ENCODE peak calls at places on chromosomes 1 and 21, in six cellular contexts. I, N, S, E, U and K are unnamed samples.

GRCh38 chr21:26964379-26964778 is 2.5 kb downstream of the ADAMTS5 start:
- DNase-seq in I (no peak), N (peak; percentile 56), E (peak; percentile 90), S (peak; percentile 28), U (no peak), K (peak; percentile 92)

GRCh38 chr21:45457832-45458172 is 52.8 kb downstream of the COL18A1 start:
- DNase-seq in N (no peak), E (no peak), S (no peak), I (no peak), U (no peak), K (peak; percentile 42)

GRCh38 chr1:201970334-201971159 is 11.9 kb upstream of the RNPEP start:
- DNase-seq in S (no peak), E (no peak), U (no peak), N (no peak), I (no peak), K (no peak)

GRCh38 chr21:34922487-34922886 is 126.6 kb downstream of the RUNX1 start:
- DNase-seq in E (no peak), I (no peak), S (no peak), N (no peak), U (no peak), K (no peak)

GRCh38 chr21:32817206-32817605 is 45.7 kb upstream of the PAXBP1 start:
- DNase-seq in U (no peak), S (no peak), E (no peak), N (no peak), I (no peak), K (no peak)

GRCh38 chr1:79708646-79709237 is 702.2 kb upstream of the ADGRL4 start:
- DNase-seq in N (no peak), U (no peak), S (no peak), I (no peak), E (no peak), K (no peak)

GRCh38 chr1:198238121-198238520 is 81.3 kb downstream of the NEK7 start:
- DNase-seq in N (no peak), S (no peak), I (peak; percentile 5), E (no peak), U (peak; percentile 26), K (no peak)

GRCh38 chr1:52907068-52907811 is 14.3 kb downstream of the ECHDC2 start:
- DNase-seq in S (no peak), N (no peak), U (no peak), E (no peak), I (no peak), K (no peak)

GRCh38 chr21:39037807-39038405 is 145.3 kb downstream of the PSMG1 start:
- DNase-seq in I (no peak), N (no peak), S (no peak), U (no peak), E (no peak), K (peak; percentile 56)

GRCh38 chr1:169201084-169201619 is 94.7 kb downstream of the ATP1B1 start:
- DNase-seq in N (no peak), E (no peak), S (no peak), I (no peak), U (no peak), K (no peak)

GRCh38 chr1:46333300-46334029 is 7.1 kb upstream of the NSUN4 start:
- DNase-seq in N (no peak), S (no peak), I (no peak), E (no peak), U (no peak), K (no peak)

GRCh38 chr21:45406801-45407628 is 2.0 kb downstream of the COL18A1 start:
- DNase-seq in S (no peak), N (no peak), I (no peak), E (no peak), U (no peak), K (peak; percentile 68)

GRCh38 chr1:115277276-115277675 is 60.8 kb downstream of the NGF start:
- DNase-seq in I (no peak), S (no peak), E (peak; percentile 74), U (no peak), N (no peak), K (no peak)

GRCh38 chr1:15020943-15021745 is 132.4 kb upstream of the TMEM51 start:
- DNase-seq in E (peak; percentile 28), N (no peak), S (no peak), I (no peak), U (no peak), K (no peak)

GRCh38 chr1:169509354-169509753 is 23.6 kb upstream of the SLC19A2 start:
- DNase-seq in N (no peak), U (no peak), I (no peak), E (no peak), S (no peak), K (no peak)

GRCh38 chr1:202659541-202659940 is 50.7 kb downstream of the SYT2 start:
- DNase-seq in U (no peak), I (no peak), S (no peak), E (no peak), N (no peak), K (no peak)

GRCh38 chr1:196466656-196467055 is 141.6 kb downstream of the KCNT2 start:
- DNase-seq in E (no peak), S (no peak), I (no peak), N (no peak), U (no peak), K (no peak)

GRCh38 chr1:211734791-211735190 is 59.4 kb upstream of the NEK2 start:
- DNase-seq in E (no peak), I (no peak), S (peak; percentile 83), N (peak; percentile 72), U (no peak), K (no peak)

GRCh38 chr1:104064391-104064790 is 314.7 kb downstream of the AMY1C start:
- DNase-seq in S (no peak), N (no peak), U (no peak), E (no peak), I (no peak), K (no peak)

GRCh38 chr1:44735992-44736391 is 3.6 kb upstream of the KIF2C start:
- DNase-seq in E (no peak), N (no peak), U (no peak), S (no peak), I (no peak), K (no peak)

GRCh38 chr1:66333463-66334232 is 200.3 kb upstream of the SGIP1 start:
- DNase-seq in I (no peak), S (no peak), N (no peak), U (no peak), E (no peak), K (no peak)

GRCh38 chr1:66332524-66332853 is 201.5 kb upstream of the SGIP1 start:
- DNase-seq in U (no peak), E (no peak), S (no peak), N (no peak), I (no peak), K (no peak)

GRCh38 chr1:66330711-66331110 is 203.2 kb upstream of the SGIP1 start:
- DNase-seq in E (no peak), U (no peak), N (no peak), S (no peak), I (no peak), K (no peak)

GRCh38 chr1:66334311-66334710 is 199.6 kb upstream of the SGIP1 start:
- DNase-seq in U (no peak), E (no peak), N (no peak), I (no peak), S (no peak), K (no peak)

GRCh38 chr1:66331641-66332523 is 202.1 kb upstream of the SGIP1 start:
- DNase-seq in I (no peak), E (peak; percentile 59), U (peak; percentile 40), S (peak; percentile 60), N (no peak), K (peak; percentile 82)
- TF ChIP-seq CTCF in I (no peak), E (no peak), U (peak; percentile 62), S (peak; percentile 25), N (no peak), K (peak; percentile 25)

DNA sequence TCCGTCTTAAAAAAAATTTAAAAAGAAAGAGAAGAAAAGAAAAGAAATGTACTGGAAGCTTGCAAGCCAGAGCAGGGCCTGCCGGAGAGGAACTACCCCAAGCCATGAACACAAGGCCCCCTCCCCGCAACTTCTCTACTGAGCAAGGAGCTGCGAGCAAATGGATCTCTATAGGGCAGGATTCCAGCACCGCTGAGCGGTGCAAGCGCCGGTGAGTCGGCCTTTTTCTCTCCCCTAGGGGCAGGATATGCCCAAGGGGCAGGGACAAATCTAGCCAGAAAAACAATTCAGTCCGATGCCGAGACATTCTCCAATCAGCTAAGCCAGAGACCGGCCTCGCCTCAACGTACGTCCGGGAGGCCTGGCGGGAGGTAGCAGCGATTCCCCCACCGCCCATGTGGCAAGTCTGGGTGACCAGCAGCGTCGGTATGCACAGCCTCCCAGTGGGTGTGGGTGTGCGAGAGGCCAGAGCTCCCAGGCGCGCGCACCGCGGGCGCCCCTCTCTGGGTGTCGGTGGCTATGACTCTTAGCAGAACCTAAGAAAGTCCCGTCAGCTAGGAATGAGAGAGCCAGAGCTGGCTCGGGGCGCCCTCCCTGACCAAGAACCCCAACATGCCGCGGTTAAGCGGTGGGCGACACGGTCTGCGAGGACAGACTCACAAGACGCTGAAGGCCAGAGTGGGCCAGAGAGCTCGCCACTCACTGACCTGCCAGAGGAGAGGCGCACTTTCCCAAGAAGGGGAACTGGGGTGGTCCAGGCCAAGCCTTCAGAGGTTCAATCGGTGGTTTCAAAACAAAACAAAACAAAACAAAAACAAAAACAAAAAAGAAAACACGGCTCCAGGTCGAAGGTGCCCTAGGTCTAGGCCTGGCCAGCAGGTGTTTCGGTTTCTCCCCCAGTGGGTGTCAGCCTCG is 1.9 kb downstream of the CSMD2 start:
- DNase-seq in N (no peak), U (peak; percentile 42), E (no peak), I (peak; percentile 12), S (peak; percentile 42), K (peak; percentile 79)
- H3K4me3 ChIP-seq in N (peak overlapping the region; percentile 43), U (peak overlapping the region; percentile 40), E (peak overlapping the region; percentile 22), I (peak overlapping the region; percentile 48), S (peak overlapping the region; percentile 55), K (peak overlapping the region; percentile 39)

DNA sequence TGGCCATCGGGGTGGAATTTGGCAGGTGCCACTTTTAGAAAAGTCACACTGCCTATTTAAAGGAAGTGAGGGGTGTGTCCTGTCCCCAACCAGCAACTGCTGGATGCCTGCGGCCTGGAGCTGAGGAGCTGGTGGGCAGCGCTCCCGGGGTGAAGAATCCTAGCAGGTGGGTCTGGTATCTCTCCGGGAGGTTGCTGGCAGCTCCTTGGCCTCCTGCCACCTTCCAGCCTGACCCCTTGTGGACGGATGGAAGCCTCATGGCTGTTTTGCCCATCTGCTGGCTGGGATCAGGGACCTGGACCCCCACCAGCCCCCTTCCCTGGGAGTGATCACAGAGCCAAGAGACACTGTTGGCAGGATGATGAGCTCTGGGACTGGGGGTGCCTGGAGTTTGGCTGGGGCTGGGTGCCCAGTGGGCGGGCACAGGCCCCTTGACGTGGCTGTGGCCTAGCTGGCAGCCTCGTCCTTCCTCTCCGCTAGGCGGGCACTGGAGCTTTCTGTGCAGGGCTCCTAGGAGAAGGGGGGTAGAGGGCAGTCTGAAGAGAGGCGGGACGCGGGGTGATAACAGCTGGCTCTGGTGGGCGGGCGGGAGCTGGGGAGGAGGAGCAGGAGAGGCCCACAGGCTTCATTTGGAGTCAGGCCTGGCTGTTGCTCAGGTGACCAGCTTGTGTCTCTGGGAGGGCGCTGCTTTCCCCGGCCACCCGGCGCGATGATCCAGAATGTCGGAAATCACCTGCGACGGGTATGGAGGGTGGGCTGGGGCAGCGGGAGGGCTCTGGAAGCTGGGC is at the start of gene ACOT11:
- DNase-seq in I (no peak), E (peak; percentile 93), S (peak; percentile 77), U (peak; percentile 42), N (no peak), K (peak; percentile 98)
- TF ChIP-seq POLR2A in I (no peak), E (no peak), S (no peak), U (no peak), N (no peak), K (no peak)

DNA sequence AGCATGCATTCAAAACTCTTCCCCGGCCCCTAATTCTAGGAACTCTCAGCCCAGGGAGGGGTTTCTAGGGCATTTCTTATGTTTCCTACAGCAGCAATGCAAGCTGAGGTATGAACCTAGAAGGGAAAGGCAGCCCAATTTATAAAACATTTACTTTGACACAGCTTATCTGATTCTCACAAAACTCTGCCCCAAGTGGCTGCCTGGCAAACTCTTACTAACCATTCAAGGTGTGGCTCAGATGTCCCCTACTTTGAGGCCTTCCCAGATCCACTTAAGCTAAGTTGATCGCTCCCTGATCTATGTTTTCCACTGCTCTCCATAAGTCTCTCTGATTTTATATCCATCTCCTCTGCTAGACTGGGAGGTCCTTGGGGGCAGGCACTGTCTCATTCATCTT is 35.4 kb downstream of the AK2 start:
- DNase-seq in I (no peak), E (no peak), S (no peak), N (no peak), U (no peak), K (no peak)
- TF ChIP-seq CTCF in I (no peak), E (no peak), S (no peak), N (no peak), U (no peak), K (no peak)